ENCODE peak calls at places on chromosomes 6 and 20, in ten cellular contexts. Q is left lobe of liver; U is NCI-H1417; G is A549; L is GM18507; T is fibroblast of mammary gland; Z is central memory CD4-positive, alpha-beta T cell; D is GM13976; V is GM12864; J is endodermal cell. A is an unnamed sample.

GRCh38 chr6:140857734-140858380 is 1274.9 kb upstream of the GJE1 start:
- DNase-seq in D (no peak), U (peak; percentile 13), T (peak; percentile 99), J (no peak), Q (no peak), V (no peak), Z (no peak), L (no peak), G (peak; percentile 20), A (no peak)

GRCh38 chr20:19074828-19075516 is 137.5 kb upstream of the SLC24A3 start:
- DNase-seq in G (no peak), T (no peak), D (peak; percentile 41), Z (no peak), L (no peak), U (peak; percentile 16), J (no peak), Q (peak; percentile 52), V (peak; percentile 38), A (peak; percentile 42)

GRCh38 chr6:47131773-47132172 is 89.6 kb upstream of the ADGRF1 start:
- DNase-seq in J (no peak), Z (no peak), L (no peak), V (no peak), U (no peak), G (no peak), Q (no peak), D (no peak), T (no peak), A (no peak)

GRCh38 chr6:168418631-168419250 is 22.2 kb upstream of the SMOC2 start:
- DNase-seq in Q (no peak), G (no peak), T (no peak), D (no peak), U (no peak), L (no peak), J (peak; percentile 36), Z (no peak), V (no peak), A (no peak)

GRCh38 chr6:157615411-157615763 is 207.7 kb upstream of the SNX9 start:
- DNase-seq in Q (no peak), T (peak; percentile 29), U (no peak), V (no peak), D (no peak), J (no peak), Z (no peak), L (no peak), G (no peak), A (no peak)

GRCh38 chr6:163392533-163392932 is 22.0 kb upstream of the QKI start:
- DNase-seq in Z (no peak), J (no peak), D (no peak), G (no peak), Q (peak; percentile 55), L (no peak), T (peak; percentile 52), U (peak; percentile 5), V (no peak), A (no peak)

GRCh38 chr6:54427396-54427910 is 119.2 kb downstream of the TINAG start:
- DNase-seq in U (no peak), T (peak; percentile 51), D (no peak), J (no peak), L (no peak), Q (no peak), Z (no peak), V (no peak), G (no peak), A (no peak)

GRCh38 chr6:84976516-84977420 is 212.4 kb upstream of the TBX18 start:
- DNase-seq in Q (no peak), D (no peak), J (no peak), U (no peak), L (no peak), V (no peak), G (peak; percentile 9), T (peak; percentile 71), Z (no peak), A (no peak)

GRCh38 chr20:41499961-41500725 is 118.0 kb downstream of the CHD6 start:
- DNase-seq in Q (no peak), D (no peak), U (no peak), T (no peak), G (no peak), J (no peak), Z (no peak), L (no peak), V (no peak), A (no peak)

GRCh38 chr20:2141592-2142575 is 40.3 kb downstream of the STK35 start:
- DNase-seq in U (no peak), J (no peak), D (no peak), L (no peak), Q (no peak), V (no peak), T (no peak), Z (no peak), G (no peak), A (no peak)

GRCh38 chr20:17586250-17586649 is 16.4 kb downstream of the DSTN start:
- DNase-seq in T (no peak), V (no peak), Z (no peak), L (no peak), G (no peak), D (no peak), U (no peak), Q (no peak), J (no peak), A (no peak)